ENCODE peak calls at places on chromosomes 2 and 18, in nine cellular contexts. P is right lobe of liver, A is left lung, T is colonic mucosa, Y is right atrium auricular region, K is endothelial cell of umbilical vein, F is left ventricle myocardium inferior, U is endodermal cell, Q is prostate gland. W is an unnamed sample.

GRCh38 chr2:16508061-16508851 is 157.4 kb downstream of the CYRIA start:
- DNase-seq in P (peak; percentile 67), A (peak; percentile 38), T (peak; percentile 41), Y (no peak), K (peak; percentile 39), F (peak; percentile 26), U (peak; percentile 89), Q (peak; percentile 12), W (peak; percentile 92)

GRCh38 chr2:127810156-127810636 is 775 bp downstream of the WDR33 start:
- DNase-seq in P (no peak), A (no peak), T (peak; percentile 39), Y (no peak), K (no peak), F (no peak), U (peak; percentile 62), Q (peak; percentile 12), W (peak; percentile 64)

GRCh38 chr2:8670580-8670979 is 11.3 kb upstream of the ID2 start:
- DNase-seq in P (no peak), A (no peak), T (no peak), Y (no peak), K (no peak), F (no peak), U (no peak), Q (no peak), W (no peak)

GRCh38 chr2:236306825-236307540 is 42.8 kb upstream of the ASB18 start:
- DNase-seq in P (no peak), A (no peak), T (no peak), Y (peak; percentile 11), K (no peak), F (no peak), U (no peak), Q (no peak), W (no peak)

GRCh38 chr2:11397513-11397912 is 53.1 kb upstream of the ROCK2 start:
- DNase-seq in P (no peak), A (no peak), T (no peak), Y (no peak), K (no peak), F (no peak), U (no peak), Q (no peak), W (no peak)

GRCh38 chr2:15745329-15745728 is 153.7 kb downstream of the DDX1 start:
- DNase-seq in P (no peak), A (no peak), T (no peak), Y (no peak), K (no peak), F (no peak), U (peak; percentile 31), Q (no peak), W (no peak)

GRCh38 chr18:58178476-58178875 is 134.4 kb downstream of the NEDD4L start:
- DNase-seq in P (no peak), A (no peak), T (no peak), Y (no peak), K (no peak), F (no peak), U (no peak), Q (no peak), W (no peak)

GRCh38 chr2:136363921-136364320 is 246.0 kb upstream of the CXCR4 start:
- DNase-seq in P (no peak), A (no peak), T (no peak), Y (no peak), K (peak; percentile 24), F (no peak), U (no peak), Q (no peak), W (no peak)

GRCh38 chr18:77360315-77361186 is 110.9 kb downstream of the GALR1 start:
- DNase-seq in P (no peak), A (no peak), T (no peak), Y (no peak), K (no peak), F (no peak), U (peak; percentile 65), Q (no peak), W (no peak)

GRCh38 chr2:86622878-86623548 is 652 bp downstream of the RNF103 start:
- DNase-seq in P (peak; percentile 83), A (peak; percentile 69), T (peak; percentile 70), Y (no peak), K (peak; percentile 43), F (peak; percentile 71), U (peak; percentile 71), Q (peak; percentile 49), W (no peak)

GRCh38 chr18:59961086-59961485 is 61.3 kb downstream of the PMAIP1 start:
- DNase-seq in P (no peak), A (no peak), T (no peak), Y (no peak), K (no peak), F (no peak), U (no peak), Q (peak; percentile 8), W (no peak)

GRCh38 chr2:161796192-161796591 is 172.0 kb downstream of the SLC4A10 start:
- DNase-seq in P (peak; percentile 55), A (peak; percentile 47), T (no peak), Y (peak; percentile 59), K (no peak), F (no peak), U (no peak), Q (no peak), W (no peak)

GRCh38 chr2:26243643-26244478 is 571 bp downstream of the HADHA start:
- DNase-seq in P (no peak), A (no peak), T (no peak), Y (no peak), K (peak; percentile 67), F (no peak), U (no peak), Q (no peak), W (peak; percentile 28)

GRCh38 chr18:55737781-55738468 is 149.9 kb upstream of the TCF4 start:
- DNase-seq in P (no peak), A (no peak), T (no peak), Y (no peak), K (no peak), F (no peak), U (no peak), Q (no peak), W (no peak)

GRCh38 chr18:45652703-45653490 is 37.6 kb downstream of the SLC14A2 start:
- DNase-seq in P (no peak), A (no peak), T (no peak), Y (no peak), K (no peak), F (no peak), U (peak; percentile 49), Q (no peak), W (no peak)

GRCh38 chr2:238290715-238291549 is 2.5 kb upstream of the PER2 start:
- DNase-seq in P (peak; percentile 41), A (no peak), T (peak; percentile 63), Y (no peak), K (no peak), F (no peak), U (peak; percentile 73), Q (no peak), W (no peak)

GRCh38 chr2:26567534-26567933 is 73.6 kb downstream of the CIB4 start:
- DNase-seq in P (no peak), A (peak; percentile 8), T (no peak), Y (no peak), K (no peak), F (no peak), U (peak; percentile 47), Q (no peak), W (peak; percentile 68)

GRCh38 chr2:96526615-96527014 is 9.9 kb upstream of the ARID5A start:
- DNase-seq in P (no peak), A (no peak), T (no peak), Y (no peak), K (no peak), F (no peak), U (peak; percentile 48), Q (no peak), W (no peak)

GRCh38 chr2:2057125-2057721 is 273.9 kb downstream of the MYT1L start:
- DNase-seq in P (peak; percentile 62), A (peak; percentile 45), T (peak; percentile 27), Y (peak; percentile 79), K (peak; percentile 1), F (peak; percentile 69), U (peak; percentile 66), Q (no peak), W (no peak)

DNA sequence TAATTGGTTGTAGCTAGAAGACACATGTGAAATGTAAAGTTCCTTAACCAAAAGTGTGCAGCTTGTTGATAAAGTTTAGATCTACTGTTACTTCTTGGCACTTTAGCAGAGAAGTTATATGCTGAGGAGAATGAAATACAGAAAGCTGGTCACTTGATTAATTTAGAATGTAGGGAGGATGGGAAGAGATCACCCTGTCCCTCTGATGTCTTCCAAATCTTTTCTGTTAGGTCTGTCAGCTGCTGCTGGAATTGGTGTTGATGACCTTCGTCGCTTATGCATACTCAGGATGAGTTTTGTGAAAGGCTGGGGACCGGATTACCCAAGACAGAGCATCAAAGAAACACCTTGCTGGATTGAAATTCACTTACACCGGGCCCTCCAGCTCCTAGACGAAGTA is 48.0 kb downstream of the SMAD4 start:
- DNase-seq in P (no peak), A (no peak), T (no peak), Y (no peak), K (no peak), F (no peak), U (no peak), Q (no peak), W (no peak)
- H3K36me3 ChIP-seq in P (peaks cover 56% of the 10 kb centered on the region), A (peaks cover 59% of the 10 kb centered on the region), T (peaks cover 4% of the 10 kb centered on the region), Y (peaks cover 46% of the 10 kb centered on the region), K (peaks cover 13% of the 10 kb centered on the region), F (peaks cover 60% of the 10 kb centered on the region), U (peaks cover 79% of the 10 kb centered on the region), Q (no peaks in the 10 kb centered on the region), W (peaks cover 9% of the 10 kb centered on the region)

GRCh38 chr2:192161670-192162290 is 33.0 kb downstream of the TMEFF2 start:
- DNase-seq in P (no peak), A (no peak), T (no peak), Y (no peak), K (peak; percentile 60), F (no peak), U (no peak), Q (no peak), W (no peak)
- H3K4me3 ChIP-seq in P (no peak overlapping the region), A (no peak overlapping the region), T (no peak overlapping the region), Y (no peak overlapping the region), K (no peak overlapping the region), F (peak overlapping the region; percentile 49), U (no peak overlapping the region), Q (no peak overlapping the region), W (no peak overlapping the region)

DNA sequence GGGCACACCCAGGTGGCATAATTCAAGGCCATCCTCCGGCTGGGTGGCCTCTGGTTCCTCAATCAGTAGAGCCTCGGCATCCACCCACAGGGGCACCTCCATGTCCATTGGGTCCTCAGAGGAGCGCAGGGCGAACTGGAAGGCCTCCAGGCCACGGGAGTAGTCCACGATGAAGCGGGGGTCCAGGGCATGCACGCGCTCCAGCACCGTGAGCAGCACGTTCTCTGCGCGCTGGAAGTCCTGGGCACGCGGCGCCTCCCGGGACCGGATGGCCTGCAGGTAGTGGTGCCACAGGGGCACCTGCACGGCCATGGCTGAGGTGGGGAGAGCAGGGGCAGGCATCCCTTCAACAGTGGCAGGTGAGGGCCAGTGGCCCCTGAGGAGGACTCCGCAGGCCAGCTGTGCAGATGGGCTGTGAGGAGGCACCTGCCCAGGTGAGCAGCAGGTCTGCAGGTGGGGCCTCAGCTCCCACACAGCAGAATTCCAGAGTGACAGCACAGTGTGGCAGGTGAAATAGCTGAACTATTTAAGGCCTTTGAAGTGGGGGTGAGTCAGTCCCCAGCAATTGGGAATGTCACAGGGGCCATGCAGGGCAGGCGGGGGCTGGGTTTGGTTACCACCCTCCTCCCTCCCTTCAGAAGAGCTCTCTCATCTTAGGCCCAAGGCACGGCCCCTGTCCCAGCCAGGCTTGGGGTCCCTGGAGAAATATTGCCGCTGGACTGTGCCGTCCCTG is at the start of gene MAB21L4:
- DNase-seq in P (peak; percentile 56), A (peak; percentile 66), T (no peak), Y (no peak), K (no peak), F (no peak), U (no peak), Q (no peak), W (no peak)
- H3K27me3 ChIP-seq in P (no peaks in the 10 kb centered on the region), A (no peaks in the 10 kb centered on the region), T (no peaks in the 10 kb centered on the region), Y (no peaks in the 10 kb centered on the region), K (no peaks in the 10 kb centered on the region), F (peaks cover 21% of the 10 kb centered on the region), U (no peaks in the 10 kb centered on the region), Q (no peaks in the 10 kb centered on the region), W (no peaks in the 10 kb centered on the region)

GRCh38 chr2:178747767-178748166 is 59.5 kb downstream of the TTN start:
- DNase-seq in P (no peak), A (no peak), T (no peak), Y (no peak), K (no peak), F (no peak), U (no peak), Q (no peak), W (no peak)
- H3K36me3 ChIP-seq in P (no peaks in the 10 kb centered on the region), A (no peaks in the 10 kb centered on the region), T (no peaks in the 10 kb centered on the region), Y (peaks cover 88% of the 10 kb centered on the region), K (no peaks in the 10 kb centered on the region), F (peaks cover 62% of the 10 kb centered on the region), U (peaks cover 91% of the 10 kb centered on the region), Q (no peaks in the 10 kb centered on the region), W (no peaks in the 10 kb centered on the region)